ENCODE peak calls at places on chromosomes 5 and 9, in six cellular contexts. One of them, this sample, is unnamed.

GRCh38 chr9:136291306-136292025 is 12.4 kb downstream of the CCDC187 start:
- DNase-seq in cardiac muscle cell: no peak
- DNase-seq in CD4-positive, alpha-beta T cell: no peak
- DNase-seq in ascending aorta: no peak
- DNase-seq in mucosa of descending colon: no peak
- DNase-seq in GM13977: no peak
- DNase-seq in this sample: no peak

GRCh38 chr5:115532517-115532916 is 12.1 kb downstream of the FEM1C start:
- DNase-seq in cardiac muscle cell: no peak
- DNase-seq in CD4-positive, alpha-beta T cell: no peak
- DNase-seq in ascending aorta: no peak
- DNase-seq in mucosa of descending colon: no peak
- DNase-seq in GM13977: no peak
- DNase-seq in this sample: no peak

GRCh38 chr5:107669543-107670027 is 1.2 kb downstream of the EFNA5 start:
- DNase-seq in cardiac muscle cell: peak; percentile 59
- DNase-seq in CD4-positive, alpha-beta T cell: no peak
- DNase-seq in ascending aorta: no peak
- DNase-seq in mucosa of descending colon: peak; percentile 66
- DNase-seq in GM13977: peak; percentile 28
- DNase-seq in this sample: peak; percentile 25

GRCh38 chr9:12702160-12702758 is 9.1 kb downstream of the TYRP1 start:
- DNase-seq in cardiac muscle cell: peak; percentile 91
- DNase-seq in CD4-positive, alpha-beta T cell: no peak
- DNase-seq in ascending aorta: no peak
- DNase-seq in mucosa of descending colon: peak; percentile 33
- DNase-seq in GM13977: no peak
- DNase-seq in this sample: no peak

GRCh38 chr9:122346478-122347347 is 24.1 kb upstream of the PTGS1 start:
- DNase-seq in cardiac muscle cell: peak; percentile 53
- DNase-seq in CD4-positive, alpha-beta T cell: no peak
- DNase-seq in ascending aorta: no peak
- DNase-seq in mucosa of descending colon: peak; percentile 66
- DNase-seq in GM13977: no peak
- DNase-seq in this sample: peak; percentile 46

GRCh38 chr5:103366938-103367549 is 108.5 kb downstream of the MACIR start:
- DNase-seq in cardiac muscle cell: peak; percentile 29
- DNase-seq in CD4-positive, alpha-beta T cell: no peak
- DNase-seq in ascending aorta: no peak
- DNase-seq in mucosa of descending colon: no peak
- DNase-seq in GM13977: no peak
- DNase-seq in this sample: no peak

GRCh38 chr9:129278391-129279237 is 100.6 kb upstream of the IER5L start:
- DNase-seq in cardiac muscle cell: no peak
- DNase-seq in CD4-positive, alpha-beta T cell: no peak
- DNase-seq in ascending aorta: no peak
- DNase-seq in mucosa of descending colon: peak; percentile 75
- DNase-seq in GM13977: no peak
- DNase-seq in this sample: peak; percentile 77

GRCh38 chr5:111942661-111943401 is 185.8 kb upstream of the NREP start:
- DNase-seq in cardiac muscle cell: no peak
- DNase-seq in CD4-positive, alpha-beta T cell: no peak
- DNase-seq in ascending aorta: no peak
- DNase-seq in mucosa of descending colon: no peak
- DNase-seq in GM13977: no peak
- DNase-seq in this sample: no peak

GRCh38 chr5:123921193-123921592 is 409.2 kb downstream of the CSNK1G3 start:
- DNase-seq in cardiac muscle cell: no peak
- DNase-seq in CD4-positive, alpha-beta T cell: no peak
- DNase-seq in ascending aorta: no peak
- DNase-seq in mucosa of descending colon: no peak
- DNase-seq in GM13977: no peak
- DNase-seq in this sample: no peak

GRCh38 chr5:43772601-43773031 is 169.6 kb downstream of the NNT start:
- DNase-seq in cardiac muscle cell: peak; percentile 90
- DNase-seq in CD4-positive, alpha-beta T cell: no peak
- DNase-seq in ascending aorta: no peak
- DNase-seq in mucosa of descending colon: no peak
- DNase-seq in GM13977: no peak
- DNase-seq in this sample: no peak

GRCh38 chr5:1542755-1543154 is 19.0 kb upstream of the LPCAT1 start:
- DNase-seq in cardiac muscle cell: peak; percentile 90
- DNase-seq in CD4-positive, alpha-beta T cell: no peak
- DNase-seq in ascending aorta: peak; percentile 33
- DNase-seq in mucosa of descending colon: no peak
- DNase-seq in GM13977: no peak
- DNase-seq in this sample: no peak

GRCh38 chr9:124450241-124450924 is at the start of gene ADGRD2:
- DNase-seq in cardiac muscle cell: peak; percentile 32
- DNase-seq in CD4-positive, alpha-beta T cell: no peak
- DNase-seq in ascending aorta: no peak
- DNase-seq in mucosa of descending colon: no peak
- DNase-seq in GM13977: peak; percentile 51
- DNase-seq in this sample: peak; percentile 59

GRCh38 chr5:166018716-166019115 is 2272.7 kb upstream of the WWC1 start:
- DNase-seq in cardiac muscle cell: no peak
- DNase-seq in CD4-positive, alpha-beta T cell: no peak
- DNase-seq in ascending aorta: no peak
- DNase-seq in mucosa of descending colon: no peak
- DNase-seq in GM13977: no peak
- DNase-seq in this sample: no peak

GRCh38 chr9:123120131-123120530 is 86.7 kb downstream of the GPR21 start:
- DNase-seq in cardiac muscle cell: no peak
- DNase-seq in CD4-positive, alpha-beta T cell: no peak
- DNase-seq in ascending aorta: no peak
- DNase-seq in mucosa of descending colon: no peak
- DNase-seq in GM13977: no peak
- DNase-seq in this sample: no peak

GRCh38 chr9:101466863-101467262 is 31.3 kb upstream of the ALDOB start:
- DNase-seq in cardiac muscle cell: no peak
- DNase-seq in CD4-positive, alpha-beta T cell: no peak
- DNase-seq in ascending aorta: no peak
- DNase-seq in mucosa of descending colon: no peak
- DNase-seq in GM13977: no peak
- DNase-seq in this sample: no peak

GRCh38 chr9:101467690-101468089 is 32.1 kb upstream of the ALDOB start:
- DNase-seq in cardiac muscle cell: no peak
- DNase-seq in CD4-positive, alpha-beta T cell: no peak
- DNase-seq in ascending aorta: no peak
- DNase-seq in mucosa of descending colon: no peak
- DNase-seq in GM13977: no peak
- DNase-seq in this sample: no peak

GRCh38 chr9:101463397-101463796 is 27.8 kb upstream of the ALDOB start:
- DNase-seq in cardiac muscle cell: peak; percentile 62
- DNase-seq in CD4-positive, alpha-beta T cell: no peak
- DNase-seq in ascending aorta: no peak
- DNase-seq in mucosa of descending colon: no peak
- DNase-seq in GM13977: no peak
- DNase-seq in this sample: no peak

GRCh38 chr9:101468116-101468515 is 32.5 kb upstream of the ALDOB start:
- DNase-seq in cardiac muscle cell: no peak
- DNase-seq in CD4-positive, alpha-beta T cell: no peak
- DNase-seq in ascending aorta: no peak
- DNase-seq in mucosa of descending colon: no peak
- DNase-seq in GM13977: no peak
- DNase-seq in this sample: no peak

DNA sequence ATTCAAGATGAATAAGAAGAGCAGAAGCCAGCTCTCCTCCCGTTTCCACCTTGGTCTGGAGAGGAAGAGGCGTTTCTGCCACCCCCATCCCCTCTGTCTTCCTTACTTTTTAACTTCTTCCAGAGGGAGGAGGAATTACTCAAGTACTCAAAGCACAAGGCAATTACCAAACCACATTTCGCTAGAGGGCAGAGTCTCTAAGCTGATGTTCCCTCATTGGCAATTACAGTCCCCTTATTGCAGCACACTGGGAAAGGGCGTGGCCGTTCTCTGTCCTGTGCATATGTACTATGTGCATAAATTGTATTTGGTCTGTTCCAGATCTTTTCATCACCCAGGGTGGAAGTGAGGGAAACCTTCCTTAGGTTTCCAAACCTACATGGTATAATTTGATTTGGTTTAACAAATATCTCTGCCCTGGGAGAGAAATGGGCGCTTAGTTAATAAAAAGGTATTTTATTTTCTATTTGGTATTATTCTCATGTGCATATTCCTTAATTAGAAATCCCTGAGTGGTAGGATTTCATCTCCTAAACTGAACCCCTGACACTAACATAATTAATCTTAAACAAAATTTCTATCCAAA is 29.8 kb upstream of the ALDOB start:
- DNase-seq in cardiac muscle cell: peak; percentile 72
- DNase-seq in CD4-positive, alpha-beta T cell: no peak
- DNase-seq in ascending aorta: no peak
- DNase-seq in mucosa of descending colon: peak; percentile 77
- DNase-seq in GM13977: no peak
- DNase-seq in this sample: no peak
- TF ChIP-seq CTCF in cardiac muscle cell: peak; percentile 50
- TF ChIP-seq CTCF in CD4-positive, alpha-beta T cell: no peak
- TF ChIP-seq CTCF in ascending aorta: peak; percentile 14
- TF ChIP-seq CTCF in mucosa of descending colon: peak; percentile 22
- TF ChIP-seq CTCF in GM13977: peak; percentile 17
- TF ChIP-seq CTCF in this sample: peak; percentile 14

GRCh38 chr9:127020526-127021078 is 101.8 kb downstream of the ANGPTL2 start:
- DNase-seq in cardiac muscle cell: no peak
- DNase-seq in CD4-positive, alpha-beta T cell: no peak
- DNase-seq in ascending aorta: no peak
- DNase-seq in mucosa of descending colon: no peak
- DNase-seq in GM13977: no peak
- DNase-seq in this sample: no peak
- TF ChIP-seq CTCF in cardiac muscle cell: no peak
- TF ChIP-seq CTCF in CD4-positive, alpha-beta T cell: no peak
- TF ChIP-seq CTCF in ascending aorta: no peak
- TF ChIP-seq CTCF in mucosa of descending colon: no peak
- TF ChIP-seq CTCF in GM13977: no peak
- TF ChIP-seq CTCF in this sample: no peak

GRCh38 chr5:154999865-155000264 is 13.7 kb upstream of the KIF4B start:
- DNase-seq in cardiac muscle cell: no peak
- DNase-seq in CD4-positive, alpha-beta T cell: no peak
- DNase-seq in ascending aorta: no peak
- DNase-seq in mucosa of descending colon: no peak
- DNase-seq in GM13977: no peak
- DNase-seq in this sample: no peak

GRCh38 chr5:154997746-154998145 is 15.8 kb upstream of the KIF4B start:
- DNase-seq in cardiac muscle cell: peak; percentile 26
- DNase-seq in CD4-positive, alpha-beta T cell: no peak
- DNase-seq in ascending aorta: no peak
- DNase-seq in mucosa of descending colon: no peak
- DNase-seq in GM13977: no peak
- DNase-seq in this sample: no peak

GRCh38 chr5:154993461-154993860 is 20.1 kb upstream of the KIF4B start:
- DNase-seq in cardiac muscle cell: no peak
- DNase-seq in CD4-positive, alpha-beta T cell: no peak
- DNase-seq in ascending aorta: no peak
- DNase-seq in mucosa of descending colon: no peak
- DNase-seq in GM13977: no peak
- DNase-seq in this sample: no peak

GRCh38 chr5:155001523-155001922 is 12.0 kb upstream of the KIF4B start:
- DNase-seq in cardiac muscle cell: no peak
- DNase-seq in CD4-positive, alpha-beta T cell: no peak
- DNase-seq in ascending aorta: no peak
- DNase-seq in mucosa of descending colon: no peak
- DNase-seq in GM13977: no peak
- DNase-seq in this sample: no peak

GRCh38 chr5:154995679-154996078 is 17.9 kb upstream of the KIF4B start:
- DNase-seq in cardiac muscle cell: no peak
- DNase-seq in CD4-positive, alpha-beta T cell: no peak
- DNase-seq in ascending aorta: no peak
- DNase-seq in mucosa of descending colon: no peak
- DNase-seq in GM13977: no peak
- DNase-seq in this sample: no peak
- TF ChIP-seq CTCF in cardiac muscle cell: no peak
- TF ChIP-seq CTCF in CD4-positive, alpha-beta T cell: no peak
- TF ChIP-seq CTCF in ascending aorta: no peak
- TF ChIP-seq CTCF in mucosa of descending colon: no peak
- TF ChIP-seq CTCF in GM13977: no peak
- TF ChIP-seq CTCF in this sample: no peak

DNA sequence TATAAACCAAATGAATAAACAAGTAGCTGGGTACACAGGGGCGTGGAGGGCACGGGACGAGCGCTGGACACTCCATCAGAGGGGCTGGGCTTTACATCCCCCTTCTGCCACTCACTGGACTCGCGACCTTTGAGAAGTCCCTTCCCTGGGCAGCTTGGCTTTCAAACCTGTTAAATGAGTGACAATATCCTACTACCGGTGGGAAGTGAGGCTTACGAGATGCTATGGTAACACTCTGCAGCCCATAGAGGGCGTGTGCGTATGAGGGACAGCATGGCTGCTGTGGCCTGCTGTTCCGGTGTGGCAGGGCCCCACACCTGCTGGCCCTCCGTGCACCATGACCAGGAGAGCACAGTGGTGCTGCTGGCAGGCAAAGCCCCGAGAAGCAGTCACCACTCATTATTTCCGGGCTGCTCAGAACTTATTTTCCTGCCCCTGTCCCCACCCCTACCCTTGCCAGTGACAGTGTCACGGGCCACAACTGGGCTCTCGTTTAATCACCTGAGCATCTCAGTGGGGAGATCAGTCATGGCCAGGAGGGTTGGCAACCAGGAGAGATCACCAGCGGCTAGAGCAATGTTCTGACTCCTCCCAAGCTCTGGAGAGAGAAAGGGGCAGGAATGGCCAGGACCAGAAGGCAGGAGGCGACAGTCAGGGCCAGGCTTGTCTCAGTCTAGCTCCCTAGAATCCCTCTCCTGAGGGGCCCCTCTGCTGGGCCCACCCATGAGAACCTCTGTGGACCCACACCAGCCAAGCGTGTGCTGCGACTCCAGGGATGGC is 10.5 kb downstream of the CLTB start:
- DNase-seq in cardiac muscle cell: no peak
- DNase-seq in CD4-positive, alpha-beta T cell: no peak
- DNase-seq in ascending aorta: no peak
- DNase-seq in mucosa of descending colon: peak; percentile 60
- DNase-seq in GM13977: no peak
- DNase-seq in this sample: no peak
- TF ChIP-seq CTCF in cardiac muscle cell: no peak
- TF ChIP-seq CTCF in CD4-positive, alpha-beta T cell: no peak
- TF ChIP-seq CTCF in ascending aorta: no peak
- TF ChIP-seq CTCF in mucosa of descending colon: peak; percentile 29
- TF ChIP-seq CTCF in GM13977: peak; percentile 9
- TF ChIP-seq CTCF in this sample: no peak

GRCh38 chr9:32395483-32396216 is 11.2 kb downstream of the ACO1 start:
- DNase-seq in cardiac muscle cell: peak; percentile 95
- DNase-seq in CD4-positive, alpha-beta T cell: no peak
- DNase-seq in ascending aorta: no peak
- DNase-seq in mucosa of descending colon: no peak
- DNase-seq in GM13977: no peak
- DNase-seq in this sample: no peak
- TF ChIP-seq CTCF in cardiac muscle cell: peak; percentile 54
- TF ChIP-seq CTCF in CD4-positive, alpha-beta T cell: no peak
- TF ChIP-seq CTCF in ascending aorta: no peak
- TF ChIP-seq CTCF in mucosa of descending colon: no peak
- TF ChIP-seq CTCF in GM13977: no peak
- TF ChIP-seq CTCF in this sample: no peak

GRCh38 chr9:134781895-134782294 is 98.7 kb upstream of the FCN2 start:
- DNase-seq in cardiac muscle cell: no peak
- DNase-seq in CD4-positive, alpha-beta T cell: no peak
- DNase-seq in ascending aorta: no peak
- DNase-seq in mucosa of descending colon: no peak
- DNase-seq in GM13977: no peak
- DNase-seq in this sample: no peak
- TF ChIP-seq CTCF in cardiac muscle cell: peak; percentile 27
- TF ChIP-seq CTCF in CD4-positive, alpha-beta T cell: no peak
- TF ChIP-seq CTCF in ascending aorta: no peak
- TF ChIP-seq CTCF in mucosa of descending colon: no peak
- TF ChIP-seq CTCF in GM13977: no peak
- TF ChIP-seq CTCF in this sample: peak; percentile 27